ENCODE peak calls at places on chromosomes 13 and 19, in ten cellular contexts. W, U, H, D, I, P, S, L, Z and O are unnamed samples.

GRCh38 chr19:39471756-39472536 is 8.7 kb upstream of the TIMM50 start:
- DNase-seq in H (no peak), W (no peak), U (no peak), Z (no peak), D (no peak), S (no peak), L (no peak), P (no peak), I (no peak), O (no peak)

GRCh38 chr19:45884682-45885555 is 1.0 kb downstream of the IRF2BP1 start:
- DNase-seq in Z (no peak), S (no peak), D (peak), U (peak), I (peak), L (no peak), H (no peak), P (no peak), W (peak), O (no peak)

GRCh38 chr13:44142911-44143665 is 230.5 kb upstream of the SERP2 start:
- DNase-seq in U (no peak), D (peak), Z (no peak), L (no peak), H (no peak), P (no peak), S (no peak), I (no peak), W (no peak), O (no peak)

GRCh38 chr19:29517946-29518345 is 7.8 kb upstream of the VSTM2B start:
- DNase-seq in S (peak), W (no peak), H (no peak), Z (no peak), D (no peak), L (no peak), P (no peak), U (no peak), I (no peak), O (peak)

GRCh38 chr19:7772752-7773291 is 9.8 kb downstream of the CLEC4M start:
- DNase-seq in U (no peak), P (no peak), W (peak), D (no peak), Z (no peak), I (no peak), H (no peak), S (no peak), L (no peak), O (no peak)

GRCh38 chr13:27639186-27639585 is 17.5 kb downstream of the POLR1D start:
- DNase-seq in D (no peak), H (no peak), W (no peak), S (no peak), P (no peak), U (no peak), L (no peak), I (no peak), Z (no peak), O (no peak)

GRCh38 chr13:35894636-35895035 is 236.5 kb downstream of the DCLK1 start:
- DNase-seq in W (no peak), D (no peak), L (no peak), H (no peak), P (no peak), Z (no peak), S (no peak), U (no peak), I (no peak), O (no peak)

GRCh38 chr19:13053238-13053637 is 49.4 kb downstream of the LYL1 start:
- DNase-seq in L (no peak), I (no peak), H (no peak), P (no peak), U (no peak), D (no peak), S (no peak), Z (no peak), W (no peak), O (no peak)

GRCh38 chr19:18205180-18205915 is 1.5 kb upstream of the RAB3A start:
- DNase-seq in Z (no peak), D (peak), W (peak), P (peak), H (peak), I (peak), L (peak), S (peak), U (peak), O (peak)

GRCh38 chr13:103161476-103161875 is 95.3 kb upstream of the SLC10A2 start:
- DNase-seq in H (no peak), S (no peak), Z (no peak), W (no peak), U (no peak), P (no peak), L (no peak), D (no peak), I (no peak), O (no peak)

GRCh38 chr19:44608391-44608821 is 5.0 kb upstream of the IGSF23 start:
- DNase-seq in W (no peak), D (no peak), P (peak), H (no peak), U (peak), L (no peak), S (no peak), I (no peak), Z (no peak), O (no peak)

GRCh38 chr19:14370169-14370998 is 10.9 kb upstream of the ADGRE5 start:
- DNase-seq in L (no peak), H (no peak), S (no peak), U (no peak), W (peak), Z (no peak), D (peak), I (no peak), P (no peak), O (peak)

GRCh38 chr19:50992666-50993035 is 8.8 kb downstream of the KLK8 start:
- DNase-seq in I (no peak), U (no peak), D (no peak), P (no peak), S (no peak), H (no peak), W (no peak), Z (no peak), L (no peak), O (no peak)

GRCh38 chr13:76029088-76029487 is 393.0 kb downstream of the LMO7 start:
- DNase-seq in D (peak), I (no peak), L (no peak), P (no peak), W (no peak), U (no peak), Z (no peak), S (no peak), H (no peak), O (no peak)

GRCh38 chr13:93859666-93860065 is 619.8 kb downstream of the DCT start:
- DNase-seq in I (no peak), H (no peak), L (no peak), W (no peak), U (no peak), Z (no peak), S (no peak), P (peak), D (no peak), O (no peak)

GRCh38 chr13:28618595-28618994 is 40.3 kb upstream of the POMP start:
- DNase-seq in Z (no peak), W (no peak), L (no peak), U (no peak), D (no peak), S (no peak), H (no peak), I (no peak), P (no peak), O (no peak)

GRCh38 chr19:2111425-2111824 is 14.7 kb downstream of the IZUMO4 start:
- DNase-seq in W (no peak), U (no peak), S (no peak), P (no peak), Z (no peak), I (no peak), D (no peak), L (no peak), H (no peak), O (no peak)

GRCh38 chr13:80189889-80190597 is 150.9 kb downstream of the SPRY2 start:
- DNase-seq in U (no peak), Z (no peak), D (no peak), H (no peak), L (no peak), P (no peak), S (no peak), W (no peak), I (no peak), O (no peak)

GRCh38 chr19:45069056-45069455 is 7.2 kb downstream of the ZNF296 start:
- DNase-seq in P (no peak), I (peak), D (no peak), U (no peak), Z (no peak), W (peak), H (no peak), S (peak), L (peak), O (no peak)

GRCh38 chr19:16005925-16006324 is 57.1 kb downstream of the OR10H4 start:
- DNase-seq in S (no peak), U (no peak), L (no peak), D (no peak), I (no peak), H (no peak), W (no peak), P (no peak), Z (no peak), O (no peak)

GRCh38 chr13:73625562-73626339 is 508.5 kb downstream of the KLF12 start:
- DNase-seq in P (no peak), H (no peak), S (no peak), L (no peak), U (no peak), Z (no peak), I (no peak), W (no peak), D (no peak), O (no peak)

GRCh38 chr13:75761373-75761772 is 125.2 kb downstream of the LMO7 start:
- DNase-seq in Z (no peak), L (no peak), U (peak), W (no peak), P (no peak), D (no peak), H (no peak), S (no peak), I (no peak), O (no peak)